ENCODE peak calls at places on chromosomes 11 and 22, in six cellular contexts. One of them, this sample, is unnamed.

GRCh38 chr11:35418847-35419712 is at the start of gene SLC1A2:
- DNase-seq in AG10803: peak; percentile 36
- DNase-seq in PC-3: no peak
- DNase-seq in brain microvascular endothelial cell: no peak
- DNase-seq in CD4-positive, alpha-beta T cell: no peak
- DNase-seq in stomach: no peak
- DNase-seq in this sample: peak; percentile 32

GRCh38 chr11:130829801-130830562 is 86.3 kb downstream of the SNX19 start:
- DNase-seq in AG10803: peak; percentile 47
- DNase-seq in PC-3: no peak
- DNase-seq in brain microvascular endothelial cell: no peak
- DNase-seq in CD4-positive, alpha-beta T cell: no peak
- DNase-seq in stomach: no peak
- DNase-seq in this sample: no peak

GRCh38 chr11:95337175-95337957 is 106.4 kb upstream of the SESN3 start:
- DNase-seq in AG10803: peak; percentile 76
- DNase-seq in PC-3: no peak
- DNase-seq in brain microvascular endothelial cell: peak; percentile 27
- DNase-seq in CD4-positive, alpha-beta T cell: peak; percentile 32
- DNase-seq in stomach: peak; percentile 38
- DNase-seq in this sample: peak; percentile 4

GRCh38 chr11:78030429-78031325 is 7.6 kb upstream of the KCTD14 start:
- DNase-seq in AG10803: peak; percentile 41
- DNase-seq in PC-3: peak; percentile 85
- DNase-seq in brain microvascular endothelial cell: peak; percentile 23
- DNase-seq in CD4-positive, alpha-beta T cell: no peak
- DNase-seq in stomach: peak; percentile 89
- DNase-seq in this sample: no peak

GRCh38 chr11:6646040-6646439 is 9.6 kb downstream of the DCHS1 start:
- DNase-seq in AG10803: peak; percentile 86
- DNase-seq in PC-3: no peak
- DNase-seq in brain microvascular endothelial cell: peak; percentile 72
- DNase-seq in CD4-positive, alpha-beta T cell: no peak
- DNase-seq in stomach: no peak
- DNase-seq in this sample: no peak

GRCh38 chr11:44793350-44794090 is 66.8 kb downstream of the TSPAN18 start:
- DNase-seq in AG10803: no peak
- DNase-seq in PC-3: no peak
- DNase-seq in brain microvascular endothelial cell: peak; percentile 60
- DNase-seq in CD4-positive, alpha-beta T cell: no peak
- DNase-seq in stomach: no peak
- DNase-seq in this sample: peak; percentile 29

GRCh38 chr11:69905611-69906452 is 86.6 kb upstream of the FGF3 start:
- DNase-seq in AG10803: no peak
- DNase-seq in PC-3: no peak
- DNase-seq in brain microvascular endothelial cell: no peak
- DNase-seq in CD4-positive, alpha-beta T cell: no peak
- DNase-seq in stomach: peak; percentile 49
- DNase-seq in this sample: no peak

GRCh38 chr11:104198576-104198975 is 34.6 kb upstream of the PDGFD start:
- DNase-seq in AG10803: peak; percentile 36
- DNase-seq in PC-3: no peak
- DNase-seq in brain microvascular endothelial cell: no peak
- DNase-seq in CD4-positive, alpha-beta T cell: no peak
- DNase-seq in stomach: no peak
- DNase-seq in this sample: no peak

GRCh38 chr11:6468712-6469495 is 4.8 kb downstream of the TRIM3 start:
- DNase-seq in AG10803: peak; percentile 51
- DNase-seq in PC-3: peak; percentile 31
- DNase-seq in brain microvascular endothelial cell: peak; percentile 92
- DNase-seq in CD4-positive, alpha-beta T cell: no peak
- DNase-seq in stomach: peak; percentile 80
- DNase-seq in this sample: peak; percentile 68

GRCh38 chr11:76153609-76153949 is 52.7 kb downstream of the WNT11 start:
- DNase-seq in AG10803: peak; percentile 67
- DNase-seq in PC-3: peak; percentile 88
- DNase-seq in brain microvascular endothelial cell: peak; percentile 19
- DNase-seq in CD4-positive, alpha-beta T cell: no peak
- DNase-seq in stomach: no peak
- DNase-seq in this sample: peak; percentile 23

GRCh38 chr11:44777537-44778199 is 50.9 kb downstream of the TSPAN18 start:
- DNase-seq in AG10803: no peak
- DNase-seq in PC-3: no peak
- DNase-seq in brain microvascular endothelial cell: no peak
- DNase-seq in CD4-positive, alpha-beta T cell: no peak
- DNase-seq in stomach: peak; percentile 4
- DNase-seq in this sample: no peak

GRCh38 chr11:15965562-15966250 is 390.6 kb downstream of the SOX6 start:
- DNase-seq in AG10803: no peak
- DNase-seq in PC-3: peak; percentile 16
- DNase-seq in brain microvascular endothelial cell: no peak
- DNase-seq in CD4-positive, alpha-beta T cell: no peak
- DNase-seq in stomach: no peak
- DNase-seq in this sample: no peak

GRCh38 chr22:43826142-43827093 is 14.3 kb upstream of the EFCAB6 start:
- DNase-seq in AG10803: peak; percentile 70
- DNase-seq in PC-3: peak; percentile 62
- DNase-seq in brain microvascular endothelial cell: peak; percentile 63
- DNase-seq in CD4-positive, alpha-beta T cell: no peak
- DNase-seq in stomach: peak; percentile 41
- DNase-seq in this sample: no peak
- TF ChIP-seq CTCF in AG10803: peak; percentile 61
- TF ChIP-seq CTCF in PC-3: peak; percentile 73
- TF ChIP-seq CTCF in brain microvascular endothelial cell: peak; percentile 47
- TF ChIP-seq CTCF in CD4-positive, alpha-beta T cell: no peak
- TF ChIP-seq CTCF in stomach: peak; percentile 13
- TF ChIP-seq CTCF in this sample: no peak

DNA sequence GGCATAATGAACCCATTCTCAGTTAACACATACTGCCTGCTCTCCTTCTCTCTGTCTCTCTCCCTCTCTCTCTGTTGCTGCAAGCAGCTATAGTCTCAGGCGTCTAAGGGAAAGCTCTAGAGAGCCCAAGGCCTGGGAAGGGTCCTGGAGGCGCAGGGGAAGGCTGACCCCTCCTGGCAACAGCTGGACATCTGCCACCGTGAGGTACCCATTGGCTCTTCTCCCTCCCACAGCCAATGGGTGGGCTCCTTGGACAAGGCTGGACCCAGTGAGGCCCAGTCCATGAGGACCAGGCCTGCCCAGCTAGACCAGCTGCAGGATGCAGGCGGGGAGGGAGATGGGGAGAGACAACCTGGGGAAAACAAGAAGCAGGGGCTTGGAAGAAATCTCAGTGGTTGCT is 349.8 kb downstream of the BUD13 start:
- DNase-seq in AG10803: no peak
- DNase-seq in PC-3: no peak
- DNase-seq in brain microvascular endothelial cell: no peak
- DNase-seq in CD4-positive, alpha-beta T cell: no peak
- DNase-seq in stomach: no peak
- DNase-seq in this sample: no peak
- TF ChIP-seq CTCF in AG10803: no peak
- TF ChIP-seq CTCF in PC-3: no peak
- TF ChIP-seq CTCF in brain microvascular endothelial cell: no peak
- TF ChIP-seq CTCF in CD4-positive, alpha-beta T cell: no peak
- TF ChIP-seq CTCF in stomach: no peak
- TF ChIP-seq CTCF in this sample: no peak

GRCh38 chr22:42817556-42817955 is 39.5 kb downstream of the ARFGAP3 start:
- DNase-seq in AG10803: peak; percentile 30
- DNase-seq in PC-3: no peak
- DNase-seq in brain microvascular endothelial cell: no peak
- DNase-seq in CD4-positive, alpha-beta T cell: no peak
- DNase-seq in stomach: no peak
- DNase-seq in this sample: no peak

GRCh38 chr22:42816339-42816738 is 40.7 kb downstream of the ARFGAP3 start:
- DNase-seq in AG10803: no peak
- DNase-seq in PC-3: no peak
- DNase-seq in brain microvascular endothelial cell: no peak
- DNase-seq in CD4-positive, alpha-beta T cell: no peak
- DNase-seq in stomach: no peak
- DNase-seq in this sample: no peak

GRCh38 chr22:42819412-42820069 is 37.5 kb downstream of the ARFGAP3 start:
- DNase-seq in AG10803: no peak
- DNase-seq in PC-3: no peak
- DNase-seq in brain microvascular endothelial cell: no peak
- DNase-seq in CD4-positive, alpha-beta T cell: no peak
- DNase-seq in stomach: no peak
- DNase-seq in this sample: no peak

GRCh38 chr22:42821386-42821785 is 35.7 kb downstream of the ARFGAP3 start:
- DNase-seq in AG10803: no peak
- DNase-seq in PC-3: no peak
- DNase-seq in brain microvascular endothelial cell: no peak
- DNase-seq in CD4-positive, alpha-beta T cell: no peak
- DNase-seq in stomach: no peak
- DNase-seq in this sample: no peak

DNA sequence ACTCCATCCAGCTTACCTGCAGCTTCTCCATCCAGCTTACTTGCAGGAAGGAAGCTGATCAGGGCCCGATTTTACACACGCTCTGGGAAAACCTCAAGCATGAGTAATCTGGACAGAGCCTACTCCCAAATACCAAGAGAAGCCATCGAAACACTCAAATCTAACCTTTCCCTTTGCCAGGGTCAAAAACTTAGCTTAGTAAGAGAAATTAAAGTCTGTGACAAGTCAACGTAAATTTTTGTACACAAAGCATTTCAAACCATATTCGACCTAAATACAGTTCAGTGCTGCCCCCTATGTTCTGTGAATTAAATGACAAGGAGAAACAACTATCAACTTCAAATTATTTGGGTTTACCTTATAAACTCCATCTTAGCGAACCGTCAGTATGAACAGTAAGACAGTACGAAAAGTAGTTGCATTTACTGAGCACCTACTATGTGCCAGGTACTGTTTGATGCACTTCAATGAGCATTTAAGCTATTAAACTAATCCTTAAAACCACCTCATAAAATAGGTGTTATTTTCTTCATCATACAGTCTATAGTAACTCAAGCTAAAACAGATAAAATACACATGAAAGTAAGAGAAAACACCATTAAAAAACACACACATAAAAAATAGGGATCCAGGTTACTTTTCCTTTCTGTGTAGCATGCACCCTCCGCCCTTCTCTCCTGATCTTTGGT is 36.9 kb downstream of the ARFGAP3 start:
- DNase-seq in AG10803: peak; percentile 59
- DNase-seq in PC-3: peak; percentile 82
- DNase-seq in brain microvascular endothelial cell: peak; percentile 40
- DNase-seq in CD4-positive, alpha-beta T cell: no peak
- DNase-seq in stomach: no peak
- DNase-seq in this sample: no peak
- TF ChIP-seq CTCF in AG10803: no peak
- TF ChIP-seq CTCF in PC-3: peak; percentile 78
- TF ChIP-seq CTCF in brain microvascular endothelial cell: peak; percentile 47
- TF ChIP-seq CTCF in CD4-positive, alpha-beta T cell: peak; percentile 66
- TF ChIP-seq CTCF in stomach: peak; percentile 29
- TF ChIP-seq CTCF in this sample: peak; percentile 71

GRCh38 chr22:41367039-41367679 is 14.6 kb upstream of the TEF start:
- DNase-seq in AG10803: peak; percentile 91
- DNase-seq in PC-3: peak; percentile 71
- DNase-seq in brain microvascular endothelial cell: peak; percentile 92
- DNase-seq in CD4-positive, alpha-beta T cell: no peak
- DNase-seq in stomach: peak; percentile 98
- DNase-seq in this sample: peak; percentile 16
- TF ChIP-seq CTCF in AG10803: peak; percentile 38
- TF ChIP-seq CTCF in PC-3: peak; percentile 37
- TF ChIP-seq CTCF in brain microvascular endothelial cell: peak; percentile 67
- TF ChIP-seq CTCF in CD4-positive, alpha-beta T cell: no peak
- TF ChIP-seq CTCF in stomach: no peak
- TF ChIP-seq CTCF in this sample: no peak

DNA sequence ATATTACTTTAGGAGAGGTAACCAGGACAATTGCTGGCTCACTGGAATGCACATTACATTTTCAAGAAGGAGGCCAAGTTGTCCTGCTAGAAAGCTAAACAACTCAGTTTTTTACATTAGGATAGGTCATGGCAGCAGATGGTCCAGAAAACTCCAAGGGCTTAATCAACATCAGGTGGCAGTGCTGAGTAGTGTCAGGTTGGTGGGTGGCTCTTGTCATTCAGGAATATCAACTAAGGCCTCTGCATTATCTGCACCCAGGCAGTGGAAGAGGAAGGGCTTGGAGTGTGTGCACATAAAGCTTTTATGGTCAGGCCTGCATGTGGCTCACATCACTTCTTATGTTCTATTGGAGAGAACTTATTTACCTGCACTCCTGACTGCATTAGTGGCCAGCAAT is 32.2 kb upstream of the OR4B1 start:
- DNase-seq in AG10803: no peak
- DNase-seq in PC-3: no peak
- DNase-seq in brain microvascular endothelial cell: no peak
- DNase-seq in CD4-positive, alpha-beta T cell: no peak
- DNase-seq in stomach: no peak
- DNase-seq in this sample: no peak
- TF ChIP-seq CTCF in AG10803: no peak
- TF ChIP-seq CTCF in PC-3: peak; percentile 21
- TF ChIP-seq CTCF in brain microvascular endothelial cell: no peak
- TF ChIP-seq CTCF in CD4-positive, alpha-beta T cell: no peak
- TF ChIP-seq CTCF in stomach: no peak
- TF ChIP-seq CTCF in this sample: no peak

DNA sequence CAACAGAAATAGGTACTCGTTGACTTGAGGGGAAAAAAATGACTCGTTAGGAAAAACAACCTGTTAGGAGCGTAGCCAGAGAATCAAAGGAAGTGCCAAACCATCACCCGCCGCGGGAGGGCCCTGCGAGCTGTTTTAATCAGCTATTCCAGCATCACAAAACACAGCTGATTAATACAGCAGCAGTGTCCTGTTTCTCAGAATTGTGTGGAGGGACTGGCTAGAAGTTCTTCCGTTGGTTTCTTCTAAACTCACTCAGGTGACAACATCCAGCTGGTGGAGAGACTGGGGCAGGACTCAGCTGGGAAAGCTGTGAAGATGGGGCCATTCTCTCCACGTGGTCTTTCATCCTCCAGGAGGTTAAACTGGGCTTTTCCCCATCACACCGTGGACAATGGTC is 28.0 kb downstream of the HSPA8 start:
- DNase-seq in AG10803: no peak
- DNase-seq in PC-3: no peak
- DNase-seq in brain microvascular endothelial cell: no peak
- DNase-seq in CD4-positive, alpha-beta T cell: no peak
- DNase-seq in stomach: no peak
- DNase-seq in this sample: no peak
- TF ChIP-seq CTCF in AG10803: peak; percentile 25
- TF ChIP-seq CTCF in PC-3: no peak
- TF ChIP-seq CTCF in brain microvascular endothelial cell: peak; percentile 32
- TF ChIP-seq CTCF in CD4-positive, alpha-beta T cell: peak; percentile 23
- TF ChIP-seq CTCF in stomach: no peak
- TF ChIP-seq CTCF in this sample: no peak

DNA sequence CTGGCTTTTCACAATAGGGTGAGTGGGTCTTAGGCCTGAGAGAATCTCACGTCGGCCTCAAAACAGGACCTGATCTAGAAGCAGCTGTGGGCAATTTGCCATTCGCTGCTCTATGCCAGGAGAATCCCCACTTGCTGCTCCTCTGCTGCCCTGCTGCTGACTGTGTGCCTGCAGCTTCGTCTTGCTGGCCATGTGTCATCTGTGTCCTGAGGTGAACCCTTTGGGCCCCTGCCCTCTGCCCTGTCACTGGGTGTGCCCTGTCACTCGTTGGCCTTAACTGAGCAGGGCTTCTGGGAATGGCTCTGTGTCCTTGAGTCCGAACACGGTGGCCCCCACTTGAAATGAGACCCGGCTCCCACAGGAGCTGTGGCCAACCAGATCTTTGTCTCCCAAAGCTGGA is 6.2 kb downstream of the NAA40 start:
- DNase-seq in AG10803: peak; percentile 45
- DNase-seq in PC-3: no peak
- DNase-seq in brain microvascular endothelial cell: no peak
- DNase-seq in CD4-positive, alpha-beta T cell: no peak
- DNase-seq in stomach: no peak
- DNase-seq in this sample: no peak
- TF ChIP-seq CTCF in AG10803: no peak
- TF ChIP-seq CTCF in PC-3: no peak
- TF ChIP-seq CTCF in brain microvascular endothelial cell: no peak
- TF ChIP-seq CTCF in CD4-positive, alpha-beta T cell: no peak
- TF ChIP-seq CTCF in stomach: no peak
- TF ChIP-seq CTCF in this sample: no peak

GRCh38 chr11:68825603-68826002 is 16.1 kb downstream of the CPT1A start:
- DNase-seq in AG10803: no peak
- DNase-seq in PC-3: peak; percentile 75
- DNase-seq in brain microvascular endothelial cell: no peak
- DNase-seq in CD4-positive, alpha-beta T cell: peak; percentile 65
- DNase-seq in stomach: peak; percentile 74
- DNase-seq in this sample: no peak
- TF ChIP-seq CTCF in AG10803: no peak
- TF ChIP-seq CTCF in PC-3: peak; percentile 68
- TF ChIP-seq CTCF in brain microvascular endothelial cell: peak; percentile 22
- TF ChIP-seq CTCF in CD4-positive, alpha-beta T cell: peak; percentile 20
- TF ChIP-seq CTCF in stomach: no peak
- TF ChIP-seq CTCF in this sample: no peak